ENCODE peak calls at places on chromosomes 2 and 18, in four cellular contexts. V is A549, A is K562, D is HepG2. F is an unnamed sample.

GRCh38 chr2:185372188-185372587 is 366.4 kb upstream of the FSIP2 start:
- DNase-seq in V (no peak), A (no peak), D (no peak), F (no peak)

GRCh38 chr2:189681903-189682302 is 7.4 kb downstream of the ANKAR start:
- DNase-seq in V (no peak), A (no peak), D (no peak), F (no peak)

GRCh38 chr2:230244211-230244610 is 18.7 kb downstream of the SP140 start:
- DNase-seq in V (no peak), A (no peak), D (no peak), F (no peak)

GRCh38 chr2:230794472-230794871 is 70.3 kb upstream of the ITM2C start:
- DNase-seq in V (no peak), A (no peak), D (no peak), F (peak; percentile 53)

GRCh38 chr2:70161069-70161534 is 29.7 kb downstream of the C2orf42 start:
- DNase-seq in V (no peak), A (no peak), D (no peak), F (no peak)

GRCh38 chr2:133596701-133597393 is 28.6 kb upstream of the NCKAP5 start:
- DNase-seq in V (no peak), A (no peak), D (no peak), F (no peak)

GRCh38 chr2:159773426-159773825 is 24.6 kb downstream of the CD302 start:
- DNase-seq in V (peak; percentile 27), A (no peak), D (no peak), F (no peak)

GRCh38 chr18:75041586-75041985 is 167.4 kb downstream of the PTGR3 start:
- DNase-seq in V (peak; percentile 24), A (no peak), D (no peak), F (peak; percentile 13)

GRCh38 chr2:35997488-35997887 is 358.1 kb upstream of the CRIM1 start:
- DNase-seq in V (no peak), A (no peak), D (no peak), F (no peak)

GRCh38 chr2:63698825-63699548 is 110.2 kb downstream of the MDH1 start:
- DNase-seq in V (peak; percentile 93), A (peak; percentile 47), D (peak; percentile 72), F (peak; percentile 63)

GRCh38 chr2:69224495-69224803 is 162.6 kb downstream of the GFPT1 start:
- DNase-seq in V (no peak), A (no peak), D (no peak), F (no peak)

GRCh38 chr2:220437938-220438337 is 810.5 kb downstream of the SLC4A3 start:
- DNase-seq in V (no peak), A (no peak), D (no peak), F (no peak)

GRCh38 chr18:8830067-8831060 is 125.0 kb downstream of the MTCL1 start:
- DNase-seq in V (no peak), A (no peak), D (no peak), F (no peak)

GRCh38 chr2:73830871-73831401 is 2.2 kb downstream of the STAMBP start:
- DNase-seq in V (no peak), A (no peak), D (no peak), F (peak; percentile 41)

GRCh38 chr2:8307779-8308178 is 374.1 kb upstream of the ID2 start:
- DNase-seq in V (no peak), A (no peak), D (no peak), F (no peak)

GRCh38 chr2:127551221-127551930 is 15.9 kb downstream of the MYO7B start:
- DNase-seq in V (no peak), A (no peak), D (no peak), F (no peak)

GRCh38 chr2:2647156-2647555 is 316.1 kb upstream of the MYT1L start:
- DNase-seq in V (no peak), A (no peak), D (no peak), F (no peak)

GRCh38 chr2:37615808-37616673 is 55.4 kb downstream of the CDC42EP3 start:
- DNase-seq in V (no peak), A (no peak), D (no peak), F (peak; percentile 51)

GRCh38 chr2:130842770-130843169 is 6.1 kb downstream of the ARHGEF4 start:
- DNase-seq in V (no peak), A (no peak), D (no peak), F (no peak)

GRCh38 chr2:127874378-127875271 is 11.1 kb downstream of the AMMECR1L start:
- DNase-seq in V (no peak), A (no peak), D (no peak), F (no peak)

GRCh38 chr2:101818531-101819451 is 121.3 kb downstream of the MAP4K4 start:
- DNase-seq in V (no peak), A (no peak), D (peak; percentile 84), F (no peak)

GRCh38 chr2:26011609-26011989 is 22.3 kb upstream of the RAB10 start:
- DNase-seq in V (no peak), A (peak; percentile 18), D (no peak), F (peak; percentile 37)

GRCh38 chr18:58241877-58242276 is 197.9 kb downstream of the NEDD4L start:
- DNase-seq in V (no peak), A (no peak), D (no peak), F (peak; percentile 19)

GRCh38 chr2:59176737-59177136 is 935.6 kb upstream of the FANCL start:
- DNase-seq in V (no peak), A (peak; percentile 8), D (no peak), F (peak; percentile 14)

GRCh38 chr2:18117592-18117991 is 239.1 kb downstream of the KCNS3 start:
- DNase-seq in V (peak; percentile 43), A (peak; percentile 5), D (peak; percentile 35), F (peak; percentile 59)

GRCh38 chr18:39463986-39464385 is 1898.4 kb upstream of the CELF4 start:
- DNase-seq in V (no peak), A (no peak), D (no peak), F (no peak)

GRCh38 chr2:66833036-66833435 is 398.1 kb downstream of the MEIS1 start:
- DNase-seq in V (no peak), A (no peak), D (no peak), F (no peak)

GRCh38 chr2:192286093-192286701 is 91.5 kb upstream of the TMEFF2 start:
- DNase-seq in V (peak; percentile 53), A (peak; percentile 8), D (peak; percentile 35), F (peak; percentile 23)

DNA sequence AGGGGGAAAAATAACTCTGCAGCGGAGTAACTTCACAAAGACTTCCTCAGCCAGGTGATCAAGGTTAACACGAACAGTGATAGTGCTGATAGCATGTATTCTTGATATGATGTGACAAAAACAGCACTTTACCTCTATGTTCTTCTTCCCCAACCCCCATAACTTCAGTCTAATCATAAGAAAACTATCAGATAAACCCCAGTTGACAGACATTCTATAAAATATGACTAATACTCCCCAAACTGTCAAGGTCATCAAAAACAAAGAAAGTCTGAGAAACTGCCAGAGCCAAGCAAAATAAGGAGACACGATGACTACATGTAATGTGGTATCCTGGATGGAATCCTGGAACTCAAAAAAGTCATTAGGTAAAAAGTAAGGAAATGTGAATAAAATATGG is 30.6 kb downstream of the METTL8 start:
- DNase-seq in V (no peak), A (no peak), D (peak; percentile 6), F (no peak)
- TF ChIP-seq MYC in V (no peak), A (no peak), D (no peak), F (no peak)

DNA sequence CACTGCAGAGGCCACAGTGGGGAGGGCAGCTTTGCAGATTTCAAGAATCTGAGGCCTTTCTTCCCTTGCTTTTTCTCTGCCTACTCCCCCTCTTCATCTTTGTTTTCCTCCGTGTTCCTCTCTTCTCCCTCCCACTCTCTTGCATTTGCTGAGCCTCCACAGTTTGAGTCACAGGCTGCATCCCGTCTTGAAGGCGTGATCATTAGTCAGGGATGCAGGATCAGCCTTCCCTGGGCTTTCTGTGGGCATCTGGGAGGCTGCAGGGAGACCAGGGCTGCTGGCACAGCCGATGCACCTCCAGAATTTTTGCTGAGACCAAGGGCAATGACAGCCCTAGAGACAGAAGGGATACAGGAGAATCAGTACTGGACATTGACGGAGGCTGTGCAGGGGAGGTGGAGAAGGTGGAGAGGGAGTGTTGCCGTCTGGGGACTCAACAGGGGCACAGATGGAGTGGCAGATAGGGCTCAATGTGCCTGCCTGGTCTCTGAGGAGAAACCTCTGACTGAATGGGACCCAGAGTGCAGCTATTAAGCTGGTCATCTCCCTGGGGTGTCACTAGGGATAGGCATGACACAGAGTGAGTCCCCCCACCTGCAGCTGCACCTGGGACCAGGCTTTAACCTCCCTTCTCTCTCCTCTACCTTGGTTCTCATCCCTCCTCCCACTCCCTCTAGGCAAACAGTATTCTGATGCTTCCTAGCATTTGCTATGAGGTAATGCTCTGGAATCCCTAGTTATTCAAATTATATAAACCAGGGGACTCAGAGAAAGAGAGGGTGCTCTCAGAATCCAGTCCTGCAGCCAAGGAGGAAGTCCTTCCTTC is 29.0 kb upstream of the DNAJC27 start:
- DNase-seq in V (no peak), A (no peak), D (no peak), F (no peak)
- TF ChIP-seq MYC in V (no peak), A (no peak), D (no peak), F (no peak)

GRCh38 chr2:212537311-212538155 is 1.1 kb downstream of the ERBB4 start:
- DNase-seq in V (no peak), A (no peak), D (no peak), F (no peak)
- TF ChIP-seq MYC in V (no peak), A (no peak), D (no peak), F (no peak)

GRCh38 chr2:11784747-11785610 is 38.5 kb downstream of the LPIN1 start:
- DNase-seq in V (peak; percentile 34), A (peak; percentile 45), D (no peak), F (peak; percentile 64)
- TF ChIP-seq MYC in V (no peak), A (no peak), D (peak; percentile 3), F (no peak)

GRCh38 chr2:30110773-30111172 is 36.0 kb upstream of the YPEL5 start:
- DNase-seq in V (no peak), A (no peak), D (no peak), F (no peak)

GRCh38 chr2:30109856-30110255 is 37.0 kb upstream of the YPEL5 start:
- DNase-seq in V (no peak), A (no peak), D (no peak), F (no peak)

GRCh38 chr2:30115981-30116285 is 30.9 kb upstream of the YPEL5 start:
- DNase-seq in V (no peak), A (no peak), D (no peak), F (no peak)

GRCh38 chr2:30115141-30115980 is 31.4 kb upstream of the YPEL5 start:
- DNase-seq in V (peak; percentile 88), A (peak; percentile 82), D (peak; percentile 77), F (peak; percentile 82)

DNA sequence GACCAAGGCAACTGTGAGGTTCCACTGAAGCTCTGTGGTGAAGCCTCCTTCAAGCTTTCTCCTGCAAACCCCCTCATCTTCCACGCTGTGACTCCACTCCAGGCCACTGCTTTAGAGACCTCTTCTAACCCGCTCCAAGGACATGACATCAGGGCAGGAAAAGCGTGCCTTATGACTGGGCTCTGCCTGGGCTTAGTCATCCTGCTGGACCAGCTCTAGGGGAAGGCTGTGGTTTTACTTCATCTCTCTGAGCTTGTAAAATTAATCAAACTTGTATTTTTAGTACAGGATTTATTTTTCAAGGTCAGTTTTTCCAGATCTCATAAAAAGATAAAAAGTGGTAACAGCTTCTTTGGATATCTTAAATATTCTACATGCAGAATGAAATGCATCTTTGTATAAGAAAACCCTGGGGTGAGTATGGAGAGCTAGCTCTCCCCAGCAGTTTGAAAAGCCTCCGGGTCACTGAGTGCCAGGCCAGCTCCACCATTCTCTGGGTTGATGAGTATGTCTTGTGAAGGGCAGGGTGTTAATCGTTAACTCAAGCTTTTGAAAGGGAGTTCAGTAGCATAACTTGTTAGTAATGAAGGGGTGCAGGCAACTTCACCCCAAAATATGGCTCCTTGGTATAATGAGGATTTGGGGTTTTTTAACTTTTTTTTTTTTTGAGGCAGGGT is 33.1 kb upstream of the YPEL5 start:
- DNase-seq in V (peak; percentile 35), A (no peak), D (no peak), F (peak; percentile 9)
- TF ChIP-seq MYC in V (no peak), A (no peak), D (no peak), F (no peak)

GRCh38 chr2:91839904-91840868 is 3031.0 kb upstream of the TEKT4 start:
- DNase-seq in V (no peak), A (no peak), D (no peak), F (no peak)
- TF ChIP-seq MYC in V (no peak), A (no peak), D (no peak), F (no peak)